ENCODE peak calls at places on chromosome 9, in six cellular contexts. W is prostate gland; B is lower lobe of right lung; Z is upper lobe of right lung; E is stomach; Y is CD4-positive, alpha-beta T cell. U is an unnamed sample.

GRCh38 chr9:19988281-19988680 is 199.4 kb upstream of the SLC24A2 start:
- DNase-seq in W (no peak), B (no peak), Z (no peak), E (no peak), Y (no peak), U (no peak)

GRCh38 chr9:101639785-101640437 is 45.1 kb upstream of the PPP3R2 start:
- DNase-seq in W (no peak), B (no peak), Z (no peak), E (no peak), Y (no peak), U (no peak)

GRCh38 chr9:130467371-130467770 is 22.6 kb downstream of the ASS1 start:
- DNase-seq in W (no peak), B (no peak), Z (no peak), E (no peak), Y (no peak), U (no peak)

GRCh38 chr9:127796225-127796813 is 6.4 kb upstream of the FPGS start:
- DNase-seq in W (no peak), B (peak; percentile 64), Z (peak; percentile 82), E (peak; percentile 58), Y (no peak), U (no peak)

GRCh38 chr9:27247756-27248155 is 49.2 kb downstream of the EQTN start:
- DNase-seq in W (no peak), B (peak; percentile 59), Z (no peak), E (peak; percentile 55), Y (no peak), U (peak; percentile 23)

GRCh38 chr9:115879451-115879850 is 274.1 kb upstream of the PAPPA start:
- DNase-seq in W (no peak), B (no peak), Z (no peak), E (no peak), Y (no peak), U (no peak)

GRCh38 chr9:100515578-100516494 is 42.9 kb downstream of the TMEFF1 start:
- DNase-seq in W (no peak), B (no peak), Z (no peak), E (no peak), Y (no peak), U (no peak)

GRCh38 chr9:34988218-34989055 is 1.1 kb upstream of the DNAJB5 start:
- DNase-seq in W (no peak), B (peak; percentile 67), Z (no peak), E (no peak), Y (peak; percentile 27), U (no peak)

GRCh38 chr9:114906922-114907571 is 23.3 kb downstream of the TNFSF8 start:
- DNase-seq in W (no peak), B (no peak), Z (no peak), E (no peak), Y (no peak), U (no peak)

GRCh38 chr9:36398745-36399144 is 1.3 kb downstream of the RNF38 start:
- DNase-seq in W (no peak), B (no peak), Z (no peak), E (no peak), Y (no peak), U (no peak)

GRCh38 chr9:95190413-95190812 is 127.1 kb downstream of the FANCC start:
- DNase-seq in W (no peak), B (no peak), Z (no peak), E (no peak), Y (no peak), U (no peak)

GRCh38 chr9:87338075-87338989 is 159.3 kb upstream of the DAPK1 start:
- DNase-seq in W (no peak), B (no peak), Z (no peak), E (no peak), Y (no peak), U (no peak)

GRCh38 chr9:86491634-86492266 is 137.5 kb upstream of the TUT7 start:
- DNase-seq in W (no peak), B (no peak), Z (no peak), E (no peak), Y (no peak), U (no peak)

GRCh38 chr9:130975932-130976841 is 32.8 kb upstream of the LAMC3 start:
- DNase-seq in W (no peak), B (no peak), Z (no peak), E (no peak), Y (no peak), U (no peak)

GRCh38 chr9:116232425-116233159 is 79.0 kb downstream of the PAPPA start:
- DNase-seq in W (no peak), B (no peak), Z (no peak), E (no peak), Y (no peak), U (no peak)

GRCh38 chr9:22452415-22453010 is 5.9 kb downstream of the DMRTA1 start:
- DNase-seq in W (peak; percentile 29), B (peak; percentile 51), Z (peak; percentile 63), E (peak; percentile 63), Y (peak; percentile 20), U (peak; percentile 51)

GRCh38 chr9:131621551-131622321 is 76.4 kb downstream of the PRRT1B start:
- DNase-seq in W (peak; percentile 43), B (peak; percentile 74), Z (peak; percentile 81), E (no peak), Y (no peak), U (no peak)

GRCh38 chr9:72254881-72255545 is 105.8 kb downstream of the GDA start:
- DNase-seq in W (no peak), B (no peak), Z (no peak), E (no peak), Y (no peak), U (no peak)

GRCh38 chr9:20208951-20209350 is 413.3 kb downstream of the MLLT3 start:
- DNase-seq in W (no peak), B (no peak), Z (no peak), E (no peak), Y (no peak), U (no peak)

GRCh38 chr9:36855443-36856315 is 178.4 kb downstream of the PAX5 start:
- DNase-seq in W (no peak), B (no peak), Z (no peak), E (no peak), Y (no peak), U (no peak)

GRCh38 chr9:36187414-36187813 is 3.3 kb upstream of the CLTA start:
- DNase-seq in W (no peak), B (no peak), Z (no peak), E (no peak), Y (no peak), U (no peak)

GRCh38 chr9:95434116-95435073 is 82.4 kb downstream of the PTCH1 start:
- DNase-seq in W (no peak), B (no peak), Z (no peak), E (no peak), Y (no peak), U (no peak)

GRCh38 chr9:84955971-84956370 is 286.4 kb downstream of the NTRK2 start:
- DNase-seq in W (no peak), B (no peak), Z (no peak), E (no peak), Y (no peak), U (no peak)

GRCh38 chr9:93990448-93990847 is 35.3 kb upstream of the BARX1 start:
- DNase-seq in W (no peak), B (no peak), Z (no peak), E (no peak), Y (no peak), U (no peak)

GRCh38 chr9:37617837-37618236 is 25.4 kb upstream of the TOMM5 start:
- DNase-seq in W (no peak), B (no peak), Z (no peak), E (no peak), Y (no peak), U (no peak)

GRCh38 chr9:135615666-135616620 is 23.4 kb downstream of the GLT6D1 start:
- DNase-seq in W (no peak), B (no peak), Z (no peak), E (no peak), Y (no peak), U (no peak)
- TF ChIP-seq CTCF in W (no peak), B (no peak), Z (no peak), E (no peak), Y (no peak), U (no peak)

GRCh38 chr9:70303268-70303667 is 44.5 kb downstream of the SMC5 start:
- DNase-seq in W (no peak), B (no peak), Z (no peak), E (no peak), Y (no peak), U (no peak)
- TF ChIP-seq CTCF in W (no peak), B (no peak), Z (no peak), E (no peak), Y (no peak), U (no peak)

DNA sequence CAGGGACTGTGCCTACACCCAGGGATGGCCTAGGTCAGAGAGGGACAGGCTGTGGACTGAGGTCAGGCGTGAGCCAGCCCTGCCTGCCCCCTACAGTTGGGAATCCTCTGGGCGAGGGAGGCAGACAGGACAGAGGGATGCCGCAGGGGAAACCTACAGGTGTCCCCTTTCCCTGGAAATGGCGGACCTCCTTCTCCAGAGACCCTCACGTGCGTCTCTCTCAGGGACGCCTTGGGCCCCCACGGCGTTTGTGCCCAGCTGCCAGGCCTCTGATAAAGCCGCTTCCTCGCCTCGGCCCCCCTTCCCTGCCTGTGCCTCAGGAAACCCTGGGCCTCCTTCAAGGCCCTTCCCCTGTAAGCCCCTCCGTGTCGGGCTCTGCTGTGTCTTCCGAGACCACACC is 129.3 kb downstream of the RXRA start:
- DNase-seq in W (no peak), B (no peak), Z (no peak), E (no peak), Y (no peak), U (no peak)
- TF ChIP-seq CTCF in W (no peak), B (no peak), Z (no peak), E (no peak), Y (no peak), U (no peak)

GRCh38 chr9:70616401-70617010 is 202.0 kb upstream of the KLF9 start:
- DNase-seq in W (no peak), B (no peak), Z (no peak), E (no peak), Y (no peak), U (no peak)

GRCh38 chr9:70617033-70617432 is 202.6 kb upstream of the KLF9 start:
- DNase-seq in W (no peak), B (no peak), Z (no peak), E (no peak), Y (no peak), U (no peak)

GRCh38 chr9:70615566-70616138 is 201.2 kb upstream of the KLF9 start:
- DNase-seq in W (no peak), B (no peak), Z (no peak), E (no peak), Y (no peak), U (no peak)

GRCh38 chr9:70613024-70613768 is 198.7 kb upstream of the KLF9 start:
- DNase-seq in W (no peak), B (no peak), Z (no peak), E (no peak), Y (no peak), U (no peak)

DNA sequence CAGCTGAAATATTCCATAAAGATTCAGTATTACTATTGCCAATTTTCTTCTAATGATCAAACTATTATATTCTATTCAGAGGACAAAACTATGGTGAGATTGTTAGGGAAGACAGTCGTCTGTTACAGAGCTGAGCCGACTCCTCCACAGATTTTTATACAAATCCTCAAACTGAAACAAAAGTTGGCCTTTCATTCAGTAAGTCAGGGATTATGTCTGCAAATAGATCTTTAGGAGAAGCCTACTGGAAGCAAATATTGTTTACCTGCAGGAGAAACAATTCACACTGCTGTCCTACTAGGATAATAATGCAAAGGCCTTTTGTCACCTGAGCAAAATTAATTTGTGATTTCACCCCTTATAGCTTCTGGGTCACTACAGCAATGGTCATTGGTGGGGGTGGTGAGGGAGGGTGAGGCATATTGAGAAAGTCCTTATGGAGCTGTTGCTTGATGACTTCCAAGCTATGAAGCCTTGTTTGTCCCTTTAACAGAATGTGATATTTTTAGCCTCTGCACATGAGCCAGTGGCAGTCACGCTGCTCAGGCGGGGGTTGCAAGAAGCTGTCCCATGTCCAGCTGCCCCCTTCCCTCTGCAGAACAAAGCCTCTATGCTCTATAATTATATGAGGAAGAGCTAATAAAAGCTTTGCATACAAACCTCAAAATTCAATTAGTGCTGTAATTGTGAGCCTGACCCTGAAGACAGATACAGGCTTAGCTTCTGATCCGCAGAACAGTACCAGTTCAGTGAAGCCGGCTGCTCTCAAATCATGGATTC is 200.5 kb upstream of the KLF9 start:
- DNase-seq in W (no peak), B (no peak), Z (no peak), E (no peak), Y (no peak), U (peak; percentile 79)
- TF ChIP-seq CTCF in W (no peak), B (no peak), Z (no peak), E (no peak), Y (no peak), U (no peak)